ENCODE peak calls at places on chromosomes 5 and 9, in ten cellular contexts. P is uterus, W is H1, F is heart left ventricle, U is IMR-90, T is adrenal gland, X is A549, O is tibial nerve, R is HepG2, K is sigmoid colon. A is an unnamed sample.

GRCh38 chr5:52173133-52173532 is 614.6 kb upstream of the ITGA1 start:
- DNase-seq in W (no peak), U (no peak), R (no peak), K (no peak), P (no peak), F (no peak), T (no peak), O (no peak), X (no peak), A (no peak)

GRCh38 chr9:98873535-98874432 is 66.3 kb downstream of the GALNT12 start:
- DNase-seq in U (no peak), P (no peak), T (peak; percentile 81), F (peak; percentile 82), X (no peak), K (no peak), O (no peak), R (no peak), W (no peak), A (peak; percentile 65)

GRCh38 chr5:148206620-148207019 is 3.8 kb downstream of the SPINK6 start:
- DNase-seq in P (no peak), K (no peak), U (no peak), X (no peak), F (no peak), O (no peak), W (no peak), T (no peak), R (no peak), A (no peak)

GRCh38 chr5:146345240-146345577 is 6.6 kb downstream of the POU4F3 start:
- DNase-seq in P (no peak), K (no peak), W (no peak), T (no peak), U (no peak), X (no peak), F (no peak), O (no peak), R (no peak), A (no peak)

GRCh38 chr9:29006603-29007002 is 1433.3 kb upstream of the C9orf72 start:
- DNase-seq in W (no peak), X (no peak), K (no peak), P (no peak), O (no peak), U (no peak), F (no peak), R (no peak), T (no peak), A (no peak)

GRCh38 chr5:130065617-130066016 is 161.4 kb downstream of the CHSY3 start:
- DNase-seq in W (no peak), O (no peak), R (no peak), K (no peak), T (no peak), F (no peak), U (no peak), X (no peak), P (no peak), A (no peak)

GRCh38 chr9:133706651-133707050 is 31.5 kb downstream of the SARDH start:
- DNase-seq in R (no peak), T (no peak), P (no peak), O (no peak), K (peak; percentile 36), W (no peak), X (no peak), U (no peak), F (peak; percentile 32), A (no peak)

GRCh38 chr5:33008751-33009418 is 297.8 kb downstream of the NPR3 start:
- DNase-seq in K (no peak), O (no peak), T (no peak), U (no peak), F (no peak), P (no peak), X (no peak), R (no peak), W (no peak), A (no peak)

GRCh38 chr5:56200856-56201638 is 32.1 kb downstream of the ANKRD55 start:
- DNase-seq in R (peak; percentile 88), F (peak; percentile 56), X (peak; percentile 72), K (peak; percentile 71), U (peak; percentile 78), W (peak; percentile 46), P (peak; percentile 42), T (peak; percentile 87), O (peak; percentile 58), A (peak; percentile 72)

GRCh38 chr5:7779019-7779662 is 71.8 kb downstream of the CFAP90 start:
- DNase-seq in X (no peak), K (no peak), P (no peak), F (no peak), U (no peak), O (no peak), R (no peak), T (no peak), W (no peak), A (no peak)

GRCh38 chr5:79687911-79688310 is 1.7 kb upstream of the CMYA5 start:
- DNase-seq in O (no peak), T (no peak), K (no peak), X (no peak), R (no peak), U (no peak), P (no peak), W (no peak), F (no peak), A (no peak)

GRCh38 chr9:121372239-121372562 is 2.2 kb upstream of the STOM start:
- DNase-seq in X (no peak), W (no peak), K (no peak), T (no peak), R (no peak), U (no peak), F (no peak), O (no peak), P (no peak), A (no peak)
- H3K27ac ChIP-seq in X (peak overlapping the region; percentile 94), W (no peak overlapping the region), K (peak overlapping the region; percentile 99), T (no peak overlapping the region), R (peak overlapping the region; percentile 75), U (peak overlapping the region; percentile 81), F (peak overlapping the region; percentile 97), O (peak overlapping the region; percentile 41), P (peak overlapping the region; percentile 97), A (peak overlapping the region; percentile 33)

DNA sequence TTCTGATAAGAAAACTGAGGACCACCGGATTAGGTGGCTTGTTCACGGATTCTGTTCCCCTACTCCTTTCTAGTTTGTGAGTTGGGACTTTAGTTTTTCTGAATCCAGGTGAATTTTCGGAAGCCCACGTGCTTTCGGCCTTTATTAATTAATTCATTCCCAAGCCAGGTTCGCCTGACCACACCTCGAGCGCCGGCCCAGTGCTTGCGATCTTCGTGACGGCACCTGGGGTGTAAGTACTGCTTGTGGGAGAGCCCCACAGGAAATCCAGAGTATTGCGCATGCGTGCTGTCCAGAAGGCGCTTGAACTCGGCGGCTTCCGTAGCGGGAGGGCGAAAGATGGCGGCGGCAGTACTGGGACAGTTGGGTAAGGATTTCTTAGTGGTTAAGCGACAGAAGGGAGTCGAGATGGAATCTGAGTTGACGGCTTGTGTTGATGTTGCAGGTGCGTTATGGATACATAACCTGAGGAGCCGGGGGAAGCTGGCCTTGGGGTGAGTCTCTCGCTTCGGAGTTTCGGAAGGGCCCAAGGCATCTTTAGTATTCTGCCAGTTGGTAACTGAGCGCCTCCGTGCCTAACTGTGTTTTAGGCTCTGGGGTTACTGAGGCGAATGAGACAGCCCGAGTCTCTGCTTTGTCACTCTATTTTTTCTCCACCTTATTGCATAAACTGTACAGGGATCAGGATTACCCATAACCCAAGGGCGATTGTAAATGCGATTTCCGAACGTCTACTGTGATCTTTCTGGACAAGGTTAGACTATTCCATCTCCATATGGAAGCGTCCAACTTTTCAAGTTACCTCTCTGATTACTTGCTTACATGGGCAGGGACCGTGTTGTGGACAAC is at the start of gene MRPL22:
- DNase-seq in T (peak; percentile 91), K (peak; percentile 95), P (peak; percentile 92), O (peak; percentile 96), U (peak; percentile 93), F (peak; percentile 95), X (peak; percentile 96), W (peak; percentile 93), R (peak; percentile 87), A (peak; percentile 91)
- TF ChIP-seq POLR2A in T (peak; percentile 73), K (peak; percentile 72), P (peak; percentile 54), O (peak; percentile 48), U (peak; percentile 48), F (no peak), X (peak; percentile 82), W (peak; percentile 64), R (peak; percentile 84), A (peak; percentile 65)

DNA sequence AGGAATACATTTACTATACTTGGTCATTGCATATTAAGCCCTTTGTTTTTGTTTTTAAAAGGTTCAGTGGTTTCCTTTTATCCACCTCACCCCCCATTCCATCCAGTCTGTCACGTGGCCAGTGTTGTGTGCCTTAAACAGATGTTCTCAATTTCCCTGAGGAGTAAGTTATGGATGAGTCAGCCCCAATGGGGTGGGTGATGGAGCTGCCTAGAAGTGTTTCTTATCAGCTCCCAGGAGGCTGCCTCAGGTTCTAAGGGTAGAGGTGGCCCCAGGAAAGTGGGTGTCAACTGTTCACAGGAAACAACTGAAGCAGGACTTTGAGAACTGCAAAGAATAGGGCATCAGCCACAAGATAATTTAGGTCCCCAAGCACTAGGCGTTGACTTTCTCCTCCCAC is 41.1 kb downstream of the ACTBL2 start:
- DNase-seq in F (no peak), O (no peak), K (no peak), P (no peak), T (no peak), U (peak; percentile 99), X (no peak), W (no peak), R (no peak), A (no peak)
- H3K27ac ChIP-seq in F (no peak overlapping the region), O (no peak overlapping the region), K (no peak overlapping the region), P (peak overlapping the region; percentile 1), T (no peak overlapping the region), U (peak overlapping the region; percentile 73), X (no peak overlapping the region), W (no peak overlapping the region), R (no peak overlapping the region), A (no peak overlapping the region)

DNA sequence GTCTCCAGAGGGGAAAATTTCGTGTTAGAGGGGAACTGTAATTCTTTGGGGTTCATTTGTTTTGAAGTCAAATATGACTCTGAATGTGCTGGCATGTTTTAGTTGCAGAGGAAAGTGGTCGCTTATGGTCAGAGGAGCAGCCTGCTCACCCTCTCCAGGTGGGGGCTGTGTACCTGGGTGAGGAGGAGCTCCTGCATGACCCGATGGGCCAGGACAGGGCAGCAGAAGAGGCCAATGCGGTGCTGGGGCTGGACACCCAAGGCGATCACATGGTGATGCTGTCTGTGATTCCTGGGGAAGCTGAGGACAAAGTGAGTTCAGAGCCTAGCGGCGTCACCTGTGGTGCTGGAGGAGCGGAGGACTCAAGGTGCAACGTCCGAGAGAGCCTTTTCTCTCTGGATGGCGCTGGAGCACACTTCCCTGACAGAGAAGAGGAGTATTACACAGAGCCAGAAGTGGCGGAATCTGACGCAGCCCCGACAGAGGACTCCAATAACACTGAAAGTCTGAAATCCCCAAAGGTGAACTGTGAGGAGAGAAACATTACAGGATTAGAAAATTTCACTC is 13.5 kb downstream of the TXNDC15 start:
- DNase-seq in W (no peak), P (no peak), U (no peak), T (no peak), O (no peak), K (no peak), X (no peak), F (no peak), R (no peak), A (no peak)
- TF ChIP-seq POLR2A in W (no peak), P (no peak), U (no peak), T (no peak), O (no peak), K (no peak), X (no peak), F (no peak), R (no peak), A (no peak)

GRCh38 chr5:89417990-89418820 is 535.2 kb upstream of the MEF2C start:
- DNase-seq in X (no peak), P (no peak), T (no peak), O (no peak), K (peak; percentile 42), F (no peak), R (no peak), U (no peak), W (no peak), A (no peak)
- H3K27ac ChIP-seq in X (no peak overlapping the region), P (no peak overlapping the region), T (no peak overlapping the region), O (no peak overlapping the region), K (no peak overlapping the region), F (no peak overlapping the region), R (no peak overlapping the region), U (no peak overlapping the region), W (no peak overlapping the region), A (no peak overlapping the region)